ENCODE peak calls at places on chromosome 17, in nine cellular contexts. T is esophagus muscularis mucosa, B is HepG2, Y is ovary, R is heart left ventricle, A is HCT116, G is adrenal gland, X is IMR-90, S is tibial nerve. Q is an unnamed sample.

GRCh38 chr17:28634211-28634865 is 10.6 kb downstream of the BLTP2 start:
- DNase-seq in T (no peak), B (no peak), Y (no peak), R (no peak), A (no peak), G (no peak), X (no peak), S (no peak), Q (no peak)

GRCh38 chr17:81922566-81923301 is 4.8 kb upstream of the SIRT7 start:
- DNase-seq in T (no peak), B (no peak), Y (no peak), R (no peak), A (no peak), G (no peak), X (no peak), S (no peak), Q (no peak)

GRCh38 chr17:77392376-77393273 is 251.9 kb downstream of the SEC14L1 start:
- DNase-seq in T (no peak), B (peak; percentile 97), Y (peak; percentile 77), R (peak; percentile 68), A (no peak), G (peak; percentile 86), X (no peak), S (no peak), Q (no peak)

GRCh38 chr17:1312261-1312870 is 32.9 kb downstream of the TRARG1 start:
- DNase-seq in T (no peak), B (peak; percentile 13), Y (no peak), R (no peak), A (no peak), G (no peak), X (no peak), S (no peak), Q (no peak)

GRCh38 chr17:53912117-53912516 is 89.4 kb downstream of the KIF2B start:
- DNase-seq in T (no peak), B (peak; percentile 21), Y (no peak), R (no peak), A (no peak), G (no peak), X (no peak), S (no peak), Q (no peak)

GRCh38 chr17:43601280-43602050 is 55.3 kb upstream of the ETV4 start:
- DNase-seq in T (no peak), B (no peak), Y (no peak), R (peak; percentile 80), A (no peak), G (no peak), X (peak; percentile 51), S (no peak), Q (no peak)

GRCh38 chr17:40364906-40365305 is 369 bp upstream of the GJD3 start:
- DNase-seq in T (no peak), B (no peak), Y (no peak), R (no peak), A (no peak), G (no peak), X (no peak), S (no peak), Q (no peak)

GRCh38 chr17:45031231-45032149 is 19.9 kb downstream of the DCAKD start:
- DNase-seq in T (no peak), B (no peak), Y (no peak), R (no peak), A (no peak), G (no peak), X (no peak), S (no peak), Q (no peak)

GRCh38 chr17:58354541-58355216 is 2.7 kb upstream of the SUPT4H1 start:
- DNase-seq in T (no peak), B (no peak), Y (no peak), R (no peak), A (no peak), G (no peak), X (no peak), S (no peak), Q (no peak)

GRCh38 chr17:58351182-58351581 is 819 bp downstream of the SUPT4H1 start:
- DNase-seq in T (no peak), B (no peak), Y (no peak), R (no peak), A (no peak), G (no peak), X (no peak), S (no peak), Q (no peak)

GRCh38 chr17:58352843-58353719 is 1.1 kb upstream of the SUPT4H1 start:
- DNase-seq in T (no peak), B (no peak), Y (peak; percentile 44), R (peak; percentile 50), A (no peak), G (peak; percentile 60), X (peak; percentile 41), S (no peak), Q (no peak)

GRCh38 chr17:58351710-58352017 is 337 bp downstream of the SUPT4H1 start:
- DNase-seq in T (no peak), B (no peak), Y (no peak), R (no peak), A (no peak), G (no peak), X (no peak), S (no peak), Q (no peak)

DNA sequence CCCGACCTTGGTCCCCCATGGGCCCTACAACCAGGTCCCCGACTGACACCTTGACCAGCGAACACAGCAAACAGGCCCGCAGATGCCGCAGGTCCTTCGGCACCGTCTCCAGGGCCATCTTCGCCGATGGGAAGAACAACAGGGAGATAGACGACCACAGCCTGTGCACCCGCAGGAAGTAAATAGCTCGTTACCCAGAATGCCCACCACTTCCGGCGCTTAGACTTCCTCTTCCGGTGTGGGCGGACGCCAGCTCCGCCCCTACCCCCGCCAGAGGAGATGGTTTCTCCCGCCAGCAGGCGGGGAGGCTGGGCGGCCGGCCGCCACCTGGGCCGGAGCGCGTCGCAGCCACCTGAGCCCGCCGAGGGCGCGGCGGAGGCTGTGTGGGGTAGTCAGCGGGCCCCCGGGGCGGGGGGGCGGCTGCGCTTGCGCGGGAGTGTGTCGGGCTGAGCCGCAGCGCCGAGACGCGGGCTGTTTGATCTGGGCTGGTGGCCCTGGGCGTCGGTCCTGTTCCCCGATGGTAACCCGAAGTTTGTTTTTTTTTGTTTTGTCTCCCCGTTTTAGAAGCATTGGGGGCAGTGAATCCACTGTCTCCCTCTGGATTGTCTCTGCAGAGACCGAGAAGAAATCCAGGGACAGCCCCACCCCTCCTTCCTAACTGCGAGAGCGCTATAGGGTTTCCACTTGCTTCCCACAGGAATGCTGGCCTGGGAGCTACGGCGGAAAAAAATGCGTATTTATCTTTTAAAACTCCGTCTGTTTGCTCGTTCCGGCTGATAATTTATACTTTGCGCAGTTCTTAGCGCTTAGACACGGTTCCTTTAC is at the start of gene SUPT4H1:
- DNase-seq in T (peak; percentile 98), B (peak; percentile 94), Y (peak; percentile 87), R (peak; percentile 90), A (peak; percentile 94), G (peak; percentile 92), X (peak; percentile 92), S (peak; percentile 76), Q (peak; percentile 51)
- TF ChIP-seq POLR2A in T (peak; percentile 82), B (peak; percentile 86), Y (peak; percentile 89), R (no peak), A (peak; percentile 90), G (peak; percentile 85), X (peak; percentile 89), S (peak; percentile 83), Q (peak; percentile 93)

DNA sequence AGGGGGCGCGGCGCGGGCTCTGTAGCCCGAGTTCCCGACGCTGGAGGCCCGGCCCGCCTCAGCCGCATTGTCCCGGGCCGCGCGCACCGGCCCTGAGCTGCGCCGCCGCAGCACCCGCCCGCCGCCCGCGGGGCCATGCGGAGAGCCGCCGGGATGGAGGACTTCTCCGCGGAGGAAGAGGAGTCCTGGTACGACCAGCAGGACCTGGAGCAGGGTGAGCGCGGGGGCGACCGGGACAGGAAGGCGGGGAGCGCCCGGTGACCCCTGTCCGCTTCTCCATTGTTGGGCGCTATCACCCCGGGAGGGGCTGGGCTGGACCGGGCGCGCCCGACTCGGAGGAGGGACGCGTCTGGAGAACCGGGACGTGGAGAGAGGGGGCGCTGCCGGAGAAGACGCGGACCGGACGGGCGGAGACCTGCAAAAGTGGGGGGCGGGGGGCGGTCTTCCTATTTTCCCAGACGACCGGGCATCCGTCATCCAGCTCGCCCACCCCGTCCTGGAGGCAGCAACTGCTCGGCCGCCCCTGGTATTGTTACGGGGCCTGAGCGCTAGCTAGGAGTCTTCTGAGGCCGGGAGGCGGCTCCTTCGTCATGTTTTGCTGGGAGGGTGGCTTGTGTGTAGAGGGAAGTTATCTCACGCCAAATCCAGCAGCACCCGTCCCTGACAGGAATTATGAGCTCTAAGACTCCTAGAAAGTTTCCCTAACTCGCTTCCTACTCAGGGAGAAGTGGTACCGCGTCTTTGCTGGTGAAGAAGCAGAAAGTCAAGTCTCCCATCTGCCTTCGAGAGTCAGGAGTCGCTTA is 678 bp downstream of the CDR2L start:
- DNase-seq in T (peak; percentile 94), B (no peak), Y (peak; percentile 88), R (peak; percentile 93), A (no peak), G (peak; percentile 62), X (peak; percentile 76), S (peak; percentile 78), Q (no peak)
- TF ChIP-seq POLR2A in T (no peak), B (no peak), Y (no peak), R (no peak), A (no peak), G (no peak), X (peak; percentile 73), S (no peak), Q (no peak)

GRCh38 chr17:5077781-5078105 is 524 bp upstream of the ZFP3 start:
- DNase-seq in T (no peak), B (no peak), Y (no peak), R (no peak), A (no peak), G (peak; percentile 20), X (no peak), S (no peak), Q (no peak)

GRCh38 chr17:5080591-5080990 is 2.3 kb downstream of the ZFP3 start:
- DNase-seq in T (no peak), B (no peak), Y (no peak), R (no peak), A (no peak), G (no peak), X (no peak), S (no peak), Q (no peak)

GRCh38 chr17:5078106-5079028 is at the start of gene ZFP3:
- DNase-seq in T (peak; percentile 95), B (no peak), Y (peak; percentile 72), R (peak; percentile 92), A (no peak), G (peak; percentile 84), X (peak; percentile 68), S (peak; percentile 42), Q (peak; percentile 51)
- TF ChIP-seq POLR2A in T (no peak), B (no peak), Y (no peak), R (no peak), A (no peak), G (peak; percentile 40), X (no peak), S (no peak), Q (peak; percentile 28)

DNA sequence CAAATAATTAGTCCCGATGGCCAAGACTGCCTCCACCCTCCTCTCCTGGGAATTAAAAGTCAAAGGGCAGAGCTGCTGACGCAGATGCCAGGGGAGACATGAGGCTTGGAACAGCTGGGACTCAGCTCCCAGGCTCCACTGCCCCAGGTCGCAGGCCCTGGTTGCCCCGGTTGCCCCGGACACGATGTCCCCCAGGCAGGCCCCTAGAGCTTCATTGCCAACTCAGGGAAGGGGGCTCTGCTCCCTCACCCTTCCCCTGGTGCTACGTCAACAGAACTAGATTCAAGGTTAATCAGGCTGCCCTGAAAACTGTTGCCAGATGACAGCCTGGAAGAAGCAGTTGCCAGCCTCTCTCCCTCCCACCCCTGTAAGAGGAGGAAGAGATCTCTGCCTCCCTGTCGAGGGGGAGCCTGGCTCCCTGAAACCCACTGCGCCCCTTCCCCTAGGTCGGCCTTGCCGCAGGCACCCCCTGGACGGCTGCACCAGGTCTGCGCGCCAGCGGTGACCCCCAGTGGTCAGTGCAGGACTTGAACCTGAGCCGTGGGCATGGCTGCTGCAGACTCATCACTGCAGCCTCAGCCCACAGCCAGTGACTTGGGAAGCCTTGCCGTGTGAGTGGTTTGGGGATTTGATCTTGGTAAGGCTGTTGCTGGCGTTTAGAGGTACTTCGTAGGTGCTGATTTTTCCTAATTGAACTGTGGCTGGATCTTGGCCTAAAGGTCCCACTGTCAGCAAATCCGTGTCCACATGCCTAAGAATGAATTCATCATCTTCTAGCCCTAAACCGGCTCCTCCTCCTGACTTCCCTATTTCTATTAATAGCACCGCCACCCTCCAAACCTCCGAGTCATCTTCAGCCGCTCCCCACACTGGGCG is 84.1 kb upstream of the TOB1 start:
- DNase-seq in T (peak; percentile 96), B (peak; percentile 65), Y (peak; percentile 84), R (peak; percentile 86), A (peak; percentile 88), G (peak; percentile 93), X (peak; percentile 84), S (peak; percentile 72), Q (peak; percentile 31)
- TF ChIP-seq POLR2A in T (no peak), B (no peak), Y (no peak), R (no peak), A (no peak), G (peak; percentile 45), X (no peak), S (no peak), Q (no peak)

Q was measured in esophagus squamous epithelium.